ENCODE peak calls at places on chromosome 11, in ten cellular contexts. W, S, A, E, R, J, O, H, B and D are unnamed samples.

GRCh38 chr11:104964247-104964646 is 4.1 kb downstream of the CASP4 start:
- DNase-seq in O (no peak), R (no peak), H (no peak), E (peak; percentile 3), W (no peak), S (no peak), A (no peak), J (no peak), B (no peak), D (no peak)

GRCh38 chr11:98260983-98261382 is 759.8 kb upstream of the CNTN5 start:
- DNase-seq in W (no peak), O (no peak), E (no peak), R (no peak), B (no peak), A (no peak), H (no peak), S (no peak), J (no peak), D (no peak)

GRCh38 chr11:108115495-108116140 is 5.7 kb upstream of the ACAT1 start:
- DNase-seq in H (peak; percentile 95), E (peak; percentile 92), W (peak; percentile 57), R (peak; percentile 66), A (peak; percentile 16), S (peak; percentile 86), J (peak; percentile 82), B (peak; percentile 73), O (peak; percentile 82), D (peak; percentile 88)

GRCh38 chr11:10742460-10743208 is 8.4 kb upstream of the CTR9 start:
- DNase-seq in A (no peak), O (no peak), H (no peak), J (no peak), B (no peak), W (no peak), R (no peak), E (peak; percentile 61), S (no peak), D (no peak)

GRCh38 chr11:113572349-113572748 is 97.2 kb upstream of the DRD2 start:
- DNase-seq in R (no peak), A (no peak), J (no peak), B (no peak), W (no peak), E (no peak), O (no peak), S (no peak), H (no peak), D (no peak)

GRCh38 chr11:95299078-95299611 is 68.1 kb upstream of the SESN3 start:
- DNase-seq in B (peak; percentile 41), W (no peak), J (no peak), A (no peak), R (no peak), O (no peak), E (peak; percentile 58), S (no peak), H (no peak), D (no peak)

GRCh38 chr11:62540804-62541671 is 5.6 kb downstream of the AHNAK start:
- DNase-seq in R (peak; percentile 28), W (no peak), B (no peak), J (no peak), S (peak; percentile 50), O (no peak), A (no peak), E (no peak), H (peak; percentile 70), D (peak; percentile 62)

GRCh38 chr11:48083427-48083826 is 103.1 kb downstream of the PTPRJ start:
- DNase-seq in J (no peak), B (no peak), H (no peak), A (no peak), W (no peak), E (no peak), S (no peak), R (no peak), O (no peak), D (no peak)

GRCh38 chr11:64619811-64620285 is 28.8 kb downstream of the SLC22A12 start:
- DNase-seq in A (peak; percentile 71), S (no peak), B (no peak), R (peak; percentile 28), H (no peak), E (peak; percentile 16), O (peak; percentile 44), W (peak; percentile 48), J (peak; percentile 51), D (peak; percentile 60)

GRCh38 chr11:125016413-125016812 is 46.7 kb upstream of the SLC37A2 start:
- DNase-seq in J (no peak), E (no peak), H (no peak), W (no peak), R (no peak), S (no peak), O (no peak), A (no peak), B (no peak), D (no peak)

GRCh38 chr11:65184146-65184545 is 2.4 kb downstream of the CAPN1 start:
- DNase-seq in O (no peak), H (no peak), S (no peak), A (no peak), J (no peak), B (no peak), R (no peak), W (no peak), E (no peak), D (no peak)

GRCh38 chr11:76891285-76891684 is 30.6 kb downstream of the ACER3 start:
- DNase-seq in H (no peak), R (no peak), J (no peak), O (no peak), E (no peak), S (no peak), W (no peak), A (no peak), B (no peak), D (no peak)

GRCh38 chr11:100808904-100809491 is 121.9 kb downstream of the ARHGAP42 start:
- DNase-seq in O (peak; percentile 26), A (no peak), S (no peak), E (peak; percentile 69), J (no peak), W (peak; percentile 63), H (no peak), B (no peak), R (no peak), D (no peak)

GRCh38 chr11:131253885-131254204 is 116.6 kb upstream of the NTM start:
- DNase-seq in A (no peak), H (no peak), E (no peak), B (no peak), W (no peak), J (no peak), O (no peak), S (no peak), R (no peak), D (no peak)

GRCh38 chr11:44618561-44619425 is 53.3 kb downstream of the CD82 start:
- DNase-seq in B (no peak), O (no peak), A (no peak), H (peak; percentile 63), W (no peak), R (no peak), E (no peak), S (peak; percentile 12), J (no peak), D (peak; percentile 36)

GRCh38 chr11:31957674-31958073 is 133.2 kb upstream of the RCN1 start:
- DNase-seq in R (no peak), B (no peak), H (no peak), O (no peak), A (no peak), W (no peak), E (no peak), S (no peak), J (no peak), D (no peak)